ENCODE peak calls at places on chromosomes 4 and X, in eight cellular contexts. Y is SK-N-SH, J is OCI-LY7, T is hepatocyte, Q is GM23248, H is PC-3, A is MM.1S, R is HCT116. K is an unnamed sample.

GRCh38 chr4:107058828-107059227 is 22.7 kb upstream of the DKK2 start:
- DNase-seq in H (no peak), T (no peak), Q (peak; percentile 63), Y (no peak), J (no peak), A (no peak), R (no peak), K (no peak)

GRCh38 chr4:39166177-39166576 is 16.2 kb upstream of the WDR19 start:
- DNase-seq in A (no peak), T (no peak), H (no peak), Q (no peak), J (peak; percentile 86), Y (no peak), R (no peak), K (peak; percentile 16)

GRCh38 chr4:72318771-72319170 is 250.2 kb downstream of the ADAMTS3 start:
- DNase-seq in T (no peak), H (peak; percentile 75), R (no peak), Q (peak; percentile 72), J (no peak), A (no peak), Y (no peak), K (no peak)

GRCh38 chr4:144302704-144303536 is 162.4 kb upstream of the GYPA start:
- DNase-seq in A (no peak), Y (no peak), T (no peak), J (no peak), R (no peak), Q (no peak), H (no peak), K (no peak)

GRCh38 chrX:150044556-150044955 is 106.3 kb upstream of the EOLA2 start:
- DNase-seq in J (no peak), H (peak; percentile 12), Y (no peak), A (no peak), T (no peak), Q (peak; percentile 24), R (no peak), K (no peak)

GRCh38 chr4:13700196-13701140 is 72.9 kb upstream of the BOD1L1 start:
- DNase-seq in R (no peak), Y (no peak), J (no peak), Q (peak; percentile 80), A (no peak), T (no peak), H (peak; percentile 92), K (no peak)

GRCh38 chr4:155854597-155855226 is 11.4 kb downstream of the ASIC5 start:
- DNase-seq in H (no peak), Y (no peak), R (no peak), T (peak; percentile 32), A (peak; percentile 54), J (no peak), Q (peak; percentile 65), K (no peak)

GRCh38 chr4:8081171-8081570 is 77.4 kb downstream of the ABLIM2 start:
- DNase-seq in Q (no peak), A (no peak), H (no peak), T (no peak), R (no peak), J (no peak), Y (no peak), K (no peak)

GRCh38 chr4:155037031-155037430 is 171.4 kb upstream of the NPY2R start:
- DNase-seq in Y (no peak), A (no peak), R (no peak), Q (no peak), J (no peak), H (no peak), T (no peak), K (no peak)

GRCh38 chrX:109537324-109537665 is 651 bp downstream of the NXT2 start:
- DNase-seq in Q (peak; percentile 72), T (peak; percentile 71), Y (no peak), R (no peak), H (peak; percentile 83), A (peak; percentile 34), J (no peak), K (peak; percentile 53)

GRCh38 chrX:69182818-69183375 is 17.6 kb upstream of the PJA1 start:
- DNase-seq in H (no peak), Q (peak; percentile 16), T (no peak), A (no peak), R (no peak), J (no peak), Y (no peak), K (no peak)

GRCh38 chr4:81690871-81691270 is 219.2 kb upstream of the RASGEF1B start:
- DNase-seq in A (no peak), J (peak; percentile 62), H (no peak), T (no peak), R (no peak), Y (no peak), Q (no peak), K (no peak)

GRCh38 chr4:168337550-168337940 is 19.0 kb upstream of the DDX60 start:
- DNase-seq in H (no peak), A (no peak), J (no peak), T (no peak), Y (no peak), Q (no peak), R (no peak), K (no peak)

GRCh38 chrX:79259073-79259689 is 108.0 kb downstream of the ITM2A start:
- DNase-seq in H (no peak), J (peak; percentile 78), R (no peak), T (no peak), Y (no peak), Q (no peak), A (peak; percentile 93), K (no peak)

GRCh38 chr4:167177925-167178324 is 56.4 kb downstream of the SPOCK3 start:
- DNase-seq in H (no peak), Q (no peak), T (no peak), J (no peak), A (peak; percentile 68), R (no peak), Y (no peak), K (no peak)

GRCh38 chrX:34382416-34382815 is 250.3 kb upstream of the FAM47A start:
- DNase-seq in Q (peak; percentile 2), R (no peak), J (no peak), Y (no peak), H (peak; percentile 31), A (no peak), T (no peak), K (no peak)

GRCh38 chrX:72306851-72307645 is 1.3 kb upstream of the CITED1 start:
- DNase-seq in Q (peak; percentile 72), R (peak; percentile 22), Y (peak; percentile 87), A (peak; percentile 67), T (peak; percentile 48), H (peak; percentile 71), J (no peak), K (peak; percentile 70)

GRCh38 chrX:68511255-68511654 is 12.4 kb downstream of the YIPF6 start:
- DNase-seq in T (peak; percentile 66), Y (peak; percentile 56), A (peak; percentile 46), R (no peak), Q (peak; percentile 62), H (peak; percentile 70), J (peak; percentile 49), K (peak; percentile 55)

GRCh38 chr4:6889101-6889735 is 20.4 kb upstream of the TBC1D14 start:
- DNase-seq in R (no peak), J (no peak), Q (no peak), H (no peak), Y (no peak), T (no peak), A (no peak), K (no peak)

GRCh38 chrX:32778965-32779364 is 432.4 kb downstream of the DMD start:
- DNase-seq in H (no peak), Y (no peak), Q (no peak), A (no peak), J (no peak), T (no peak), R (no peak), K (no peak)

GRCh38 chr4:62377245-62377644 is 1177.1 kb downstream of the ADGRL3 start:
- DNase-seq in T (no peak), H (peak; percentile 64), Q (no peak), A (no peak), R (no peak), Y (no peak), J (no peak), K (no peak)

GRCh38 chrX:45351478-45351877 is 150.8 kb upstream of the DIPK2B start:
- DNase-seq in H (peak; percentile 63), Y (no peak), Q (peak; percentile 76), T (no peak), J (no peak), A (no peak), R (no peak), K (no peak)

GRCh38 chrX:104187931-104188330 is 21.7 kb downstream of the FAM199X start:
- DNase-seq in H (no peak), Y (no peak), T (no peak), J (no peak), Q (no peak), R (no peak), A (no peak), K (no peak)

GRCh38 chr4:51960486-51960885 is 59.7 kb downstream of the LRRC66 start:
- DNase-seq in A (no peak), Y (no peak), H (no peak), Q (no peak), R (no peak), J (no peak), T (no peak), K (no peak)

GRCh38 chrX:12973561-12974216 is 1.2 kb upstream of the TMSB4X start:
- DNase-seq in A (no peak), R (no peak), H (no peak), Q (no peak), Y (no peak), T (no peak), J (peak; percentile 63), K (no peak)

DNA sequence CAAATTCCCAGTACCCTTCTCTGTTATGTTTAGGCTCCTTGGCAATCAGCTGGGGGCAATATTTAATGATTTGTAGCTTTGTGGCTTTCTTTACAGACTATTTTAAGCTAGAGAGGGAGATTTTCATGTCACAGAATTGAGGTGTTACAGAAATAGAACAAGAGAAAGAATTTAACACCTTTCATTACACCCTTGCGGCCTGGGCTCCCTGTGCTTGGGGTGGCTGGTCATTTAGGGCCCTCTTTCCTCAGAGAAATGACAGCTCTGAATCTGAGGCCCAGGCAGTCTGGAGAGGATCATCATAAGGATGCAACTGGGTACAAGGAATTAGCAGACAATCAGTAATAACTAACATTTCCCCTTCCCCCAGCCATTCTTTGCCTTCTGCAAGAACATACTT is 104.5 kb upstream of the INTU start:
- DNase-seq in H (no peak), J (no peak), R (no peak), A (no peak), T (no peak), Y (no peak), Q (no peak), K (no peak)
- H3K9me2 ChIP-seq in H (no peaks in the 10 kb centered on the region), J (no peaks in the 10 kb centered on the region), R (no peaks in the 10 kb centered on the region), A (no peaks in the 10 kb centered on the region), T (no peaks in the 10 kb centered on the region), Y (no peaks in the 10 kb centered on the region), Q (no peaks in the 10 kb centered on the region), K (no peaks in the 10 kb centered on the region)

GRCh38 chr4:139986621-139987510 is 167.1 kb downstream of the MAML3 start:
- DNase-seq in A (no peak), R (no peak), Q (peak; percentile 9), Y (peak; percentile 39), J (no peak), H (no peak), T (no peak), K (no peak)
- H3K27ac ChIP-seq in A (no peak overlapping the region), R (no peak overlapping the region), Q (no peak overlapping the region), Y (no peak overlapping the region), J (no peak overlapping the region), H (no peak overlapping the region), T (peak overlapping the region; percentile 80), K (no peak overlapping the region)

GRCh38 chr4:23768541-23768940 is 121.3 kb downstream of the PPARGC1A start:
- DNase-seq in R (no peak), Y (no peak), H (no peak), T (no peak), J (no peak), Q (no peak), A (no peak), K (no peak)
- H3K9me2 ChIP-seq in R (no peaks in the 10 kb centered on the region), Y (no peaks in the 10 kb centered on the region), H (no peaks in the 10 kb centered on the region), T (no peaks in the 10 kb centered on the region), J (no peaks in the 10 kb centered on the region), Q (no peaks in the 10 kb centered on the region), A (no peaks in the 10 kb centered on the region), K (no peaks in the 10 kb centered on the region)

GRCh38 chr4:53021709-53022108 is 159.6 kb downstream of the RASL11B start:
- DNase-seq in R (no peak), Y (no peak), J (no peak), T (no peak), H (no peak), A (no peak), Q (no peak), K (no peak)
- H3K27ac ChIP-seq in R (no peak overlapping the region), Y (no peak overlapping the region), J (no peak overlapping the region), T (no peak overlapping the region), H (no peak overlapping the region), A (no peak overlapping the region), Q (no peak overlapping the region), K (no peak overlapping the region)